ENCODE peak calls at places on chromosomes 5 and 9, in nine cellular contexts. R, S, W, I, P, V, H, C and M are unnamed samples.

GRCh38 chr5:96155156-96155555 is 193.5 kb upstream of the ELL2 start:
- DNase-seq in R (no peak), S (no peak), W (no peak), I (no peak), P (no peak), V (no peak), H (no peak), C (no peak), M (no peak)

GRCh38 chr5:61675015-61675692 is 343.1 kb downstream of the ZSWIM6 start:
- DNase-seq in R (no peak), S (no peak), W (no peak), I (no peak), P (no peak), V (no peak), H (peak; percentile 54), C (peak; percentile 44), M (no peak)

GRCh38 chr5:67426961-67427630 is 230.5 kb upstream of the CD180 start:
- DNase-seq in R (no peak), S (no peak), W (no peak), I (no peak), P (no peak), V (peak; percentile 4), H (no peak), C (no peak), M (no peak)

GRCh38 chr9:95516736-95517558 is at the start of gene PTCH1:
- DNase-seq in R (no peak), S (no peak), W (peak; percentile 71), I (no peak), P (peak; percentile 46), V (peak; percentile 63), H (no peak), C (peak; percentile 70), M (peak; percentile 29)

GRCh38 chr9:129237195-129237611 is 59.1 kb upstream of the IER5L start:
- DNase-seq in R (peak; percentile 40), S (no peak), W (peak; percentile 80), I (peak; percentile 25), P (peak; percentile 64), V (peak; percentile 68), H (no peak), C (no peak), M (peak; percentile 38)

GRCh38 chr9:27865031-27865438 is 291.8 kb upstream of the C9orf72 start:
- DNase-seq in R (no peak), S (no peak), W (no peak), I (peak; percentile 68), P (no peak), V (peak; percentile 25), H (no peak), C (no peak), M (peak; percentile 94)

GRCh38 chr5:35785601-35786085 is 71.0 kb upstream of the IL7R start:
- DNase-seq in R (no peak), S (no peak), W (peak; percentile 72), I (no peak), P (no peak), V (peak; percentile 29), H (no peak), C (no peak), M (no peak)

GRCh38 chr5:138663009-138663408 is 87.8 kb upstream of the HSPA9 start:
- DNase-seq in R (no peak), S (no peak), W (peak; percentile 46), I (no peak), P (peak; percentile 10), V (no peak), H (no peak), C (no peak), M (no peak)

GRCh38 chr9:99947395-99947794 is 40.9 kb downstream of the STX17 start:
- DNase-seq in R (no peak), S (no peak), W (no peak), I (no peak), P (no peak), V (peak; percentile 16), H (no peak), C (no peak), M (no peak)

GRCh38 chr5:90398726-90399125 is 10.8 kb downstream of the CETN3 start:
- DNase-seq in R (no peak), S (no peak), W (no peak), I (no peak), P (no peak), V (no peak), H (no peak), C (no peak), M (no peak)

GRCh38 chr9:18261143-18261542 is 212.8 kb upstream of the ADAMTSL1 start:
- DNase-seq in R (no peak), S (no peak), W (no peak), I (no peak), P (no peak), V (no peak), H (no peak), C (no peak), M (no peak)

GRCh38 chr9:86407022-86407421 is 52.8 kb upstream of the TUT7 start:
- DNase-seq in R (no peak), S (no peak), W (peak; percentile 55), I (no peak), P (no peak), V (peak; percentile 80), H (no peak), C (peak; percentile 42), M (peak; percentile 18)

GRCh38 chr9:129962889-129963703 is 79.9 kb downstream of the FNBP1 start:
- DNase-seq in R (peak; percentile 44), S (no peak), W (peak; percentile 74), I (no peak), P (peak; percentile 68), V (peak; percentile 71), H (no peak), C (peak; percentile 59), M (no peak)

GRCh38 chr5:159094745-159095144 is 5.0 kb downstream of the EBF1 start:
- DNase-seq in R (no peak), S (peak; percentile 64), W (no peak), I (no peak), P (peak; percentile 33), V (peak; percentile 71), H (no peak), C (peak; percentile 47), M (peak; percentile 63)

GRCh38 chr9:33167949-33168535 is 906 bp upstream of the B4GALT1 start:
- DNase-seq in R (no peak), S (no peak), W (no peak), I (no peak), P (no peak), V (no peak), H (no peak), C (no peak), M (no peak)

GRCh38 chr9:125190371-125190801 is 783 bp upstream of the PPP6C start:
- DNase-seq in R (no peak), S (no peak), W (peak; percentile 64), I (no peak), P (no peak), V (peak; percentile 9), H (no peak), C (no peak), M (no peak)

GRCh38 chr5:148697821-148698196 is 43.5 kb upstream of the HTR4 start:
- DNase-seq in R (no peak), S (no peak), W (no peak), I (no peak), P (no peak), V (no peak), H (no peak), C (no peak), M (no peak)

GRCh38 chr5:9207820-9208418 is 338.0 kb downstream of the SEMA5A start:
- DNase-seq in R (no peak), S (peak; percentile 73), W (no peak), I (peak; percentile 63), P (no peak), V (peak; percentile 57), H (no peak), C (no peak), M (peak; percentile 48)

GRCh38 chr5:155878991-155879575 is 447.9 kb upstream of the SGCD start:
- DNase-seq in R (no peak), S (no peak), W (no peak), I (no peak), P (no peak), V (no peak), H (no peak), C (no peak), M (no peak)

GRCh38 chr5:87185838-87186237 is 81.8 kb upstream of the RASA1 start:
- DNase-seq in R (no peak), S (no peak), W (no peak), I (no peak), P (no peak), V (no peak), H (no peak), C (no peak), M (no peak)

GRCh38 chr9:136996361-136997281 is at the start of gene CLIC3:
- DNase-seq in R (no peak), S (no peak), W (peak; percentile 73), I (no peak), P (peak; percentile 62), V (no peak), H (no peak), C (peak; percentile 76), M (no peak)

GRCh38 chr9:107945961-107946360 is 456.4 kb upstream of the KLF4 start:
- DNase-seq in R (no peak), S (no peak), W (no peak), I (no peak), P (no peak), V (no peak), H (no peak), C (no peak), M (no peak)

GRCh38 chr9:70004310-70004709 is 39.3 kb upstream of the MAMDC2 start:
- DNase-seq in R (no peak), S (no peak), W (no peak), I (no peak), P (no peak), V (peak; percentile 46), H (no peak), C (no peak), M (no peak)

GRCh38 chr9:109031241-109031640 is 17.9 kb upstream of the CTNNAL1 start:
- DNase-seq in R (no peak), S (no peak), W (no peak), I (no peak), P (no peak), V (peak; percentile 83), H (no peak), C (no peak), M (no peak)

GRCh38 chr5:81081461-81081835 is 121.3 kb downstream of the RASGRF2 start:
- DNase-seq in R (no peak), S (no peak), W (no peak), I (no peak), P (no peak), V (no peak), H (peak; percentile 16), C (no peak), M (no peak)

GRCh38 chr5:68544656-68545565 is 329.4 kb downstream of the PIK3R1 start:
- DNase-seq in R (no peak), S (no peak), W (no peak), I (peak; percentile 49), P (no peak), V (no peak), H (no peak), C (no peak), M (no peak)

GRCh38 chr5:126970517-126971017 is 59.8 kb downstream of the MARCHF3 start:
- DNase-seq in R (no peak), S (no peak), W (no peak), I (peak; percentile 96), P (no peak), V (peak; percentile 58), H (no peak), C (no peak), M (no peak)

GRCh38 chr5:10367586-10367985 is 14.1 kb downstream of the MARCHF6 start:
- DNase-seq in R (no peak), S (no peak), W (no peak), I (no peak), P (no peak), V (no peak), H (no peak), C (no peak), M (no peak)

GRCh38 chr9:100690438-100690837 is 112.6 kb downstream of the CAVIN4 start:
- DNase-seq in R (no peak), S (no peak), W (no peak), I (no peak), P (no peak), V (no peak), H (no peak), C (no peak), M (no peak)

GRCh38 chr5:17415282-17415681 is 82.7 kb upstream of the TAF11L2 start:
- DNase-seq in R (no peak), S (no peak), W (no peak), I (no peak), P (no peak), V (no peak), H (no peak), C (peak; percentile 70), M (no peak)

GRCh38 chr5:137761560-137761959 is 7.4 kb upstream of the HNRNPA0 start:
- DNase-seq in R (no peak), S (no peak), W (no peak), I (no peak), P (no peak), V (peak; percentile 17), H (no peak), C (no peak), M (no peak)